ENCODE peak calls at places on chromosomes 2 and 18, in five cellular contexts. J, F, C, T and D are unnamed samples.

GRCh38 chr18:31217455-31217854 is 54.8 kb upstream of the DSC1 start:
- DNase-seq in J (no peak), F (peak), C (no peak), T (no peak), D (no peak)

GRCh38 chr2:104872866-104873688 is 19.2 kb downstream of the POU3F3 start:
- DNase-seq in J (peak), F (peak), C (no peak), T (no peak), D (peak)

GRCh38 chr2:237278593-237278992 is 135.4 kb downstream of the COL6A3 start:
- DNase-seq in J (no peak), F (peak), C (no peak), T (no peak), D (peak)

GRCh38 chr2:160109939-160110673 is 47.7 kb upstream of the PLA2R1 start:
- DNase-seq in J (peak), F (peak), C (no peak), T (peak), D (peak)

GRCh38 chr2:7612969-7613368 is 695.8 kb downstream of the RNF144A start:
- DNase-seq in J (no peak), F (no peak), C (no peak), T (no peak), D (no peak)

GRCh38 chr2:216621292-216621691 is 11.9 kb upstream of the IGFBP2 start:
- DNase-seq in J (no peak), F (no peak), C (no peak), T (no peak), D (no peak)

GRCh38 chr18:50819727-50820378 is at the start of gene MRO:
- DNase-seq in J (peak), F (peak), C (peak), T (peak), D (peak)

GRCh38 chr2:239263937-239264837 is 136.6 kb downstream of the HDAC4 start:
- DNase-seq in J (no peak), F (no peak), C (no peak), T (no peak), D (no peak)

GRCh38 chr2:224584111-224584764 is 925 bp downstream of the CUL3 start:
- DNase-seq in J (no peak), F (peak), C (no peak), T (no peak), D (peak)